ENCODE peak calls at places on chromosomes 3 and 15, in five cellular contexts. One of them, this sample, is unnamed.

GRCh38 chr3:58490860-58491501 is 915 bp upstream of the KCTD6 start:
- DNase-seq in GM10248: no peak
- DNase-seq in CD8-positive, alpha-beta T cell: no peak
- DNase-seq in thoracic aorta: no peak
- DNase-seq in upper lobe of right lung: peak; percentile 71
- DNase-seq in this sample: no peak

GRCh38 chr15:67025719-67026118 is 39.7 kb upstream of the SMAD3 start:
- DNase-seq in GM10248: no peak
- DNase-seq in CD8-positive, alpha-beta T cell: no peak
- DNase-seq in thoracic aorta: no peak
- DNase-seq in upper lobe of right lung: no peak
- DNase-seq in this sample: peak; percentile 52

GRCh38 chr3:111688190-111688800 is 93.1 kb upstream of the ZBED2 start:
- DNase-seq in GM10248: no peak
- DNase-seq in CD8-positive, alpha-beta T cell: no peak
- DNase-seq in thoracic aorta: no peak
- DNase-seq in upper lobe of right lung: no peak
- DNase-seq in this sample: no peak

GRCh38 chr15:59738676-59739075 is 49.6 kb upstream of the BNIP2 start:
- DNase-seq in GM10248: no peak
- DNase-seq in CD8-positive, alpha-beta T cell: no peak
- DNase-seq in thoracic aorta: no peak
- DNase-seq in upper lobe of right lung: no peak
- DNase-seq in this sample: no peak

GRCh38 chr15:31266712-31267111 is 59.9 kb upstream of the KLF13 start:
- DNase-seq in GM10248: no peak
- DNase-seq in CD8-positive, alpha-beta T cell: no peak
- DNase-seq in thoracic aorta: no peak
- DNase-seq in upper lobe of right lung: no peak
- DNase-seq in this sample: no peak

GRCh38 chr15:42145546-42146455 is 10.6 kb downstream of the PLA2G4F start:
- DNase-seq in GM10248: no peak
- DNase-seq in CD8-positive, alpha-beta T cell: no peak
- DNase-seq in thoracic aorta: no peak
- DNase-seq in upper lobe of right lung: peak; percentile 65
- DNase-seq in this sample: no peak

GRCh38 chr3:48661501-48662139 is 1.1 kb downstream of the CELSR3 start:
- DNase-seq in GM10248: peak; percentile 85
- DNase-seq in CD8-positive, alpha-beta T cell: peak; percentile 53
- DNase-seq in thoracic aorta: no peak
- DNase-seq in upper lobe of right lung: peak; percentile 83
- DNase-seq in this sample: peak; percentile 9

GRCh38 chr3:40387001-40387894 is at the start of gene ENTPD3:
- DNase-seq in GM10248: peak; percentile 29
- DNase-seq in CD8-positive, alpha-beta T cell: no peak
- DNase-seq in thoracic aorta: no peak
- DNase-seq in upper lobe of right lung: peak; percentile 87
- DNase-seq in this sample: no peak

GRCh38 chr3:117184574-117184973 is 475.0 kb downstream of the TUSC7 start:
- DNase-seq in GM10248: no peak
- DNase-seq in CD8-positive, alpha-beta T cell: no peak
- DNase-seq in thoracic aorta: no peak
- DNase-seq in upper lobe of right lung: no peak
- DNase-seq in this sample: peak; percentile 49

GRCh38 chr15:64895285-64896065 is 16.2 kb upstream of the ANKDD1A start:
- DNase-seq in GM10248: peak; percentile 67
- DNase-seq in CD8-positive, alpha-beta T cell: no peak
- DNase-seq in thoracic aorta: no peak
- DNase-seq in upper lobe of right lung: no peak
- DNase-seq in this sample: peak; percentile 25

GRCh38 chr15:70853270-70853854 is 595 bp downstream of the LARP6 start:
- DNase-seq in GM10248: no peak
- DNase-seq in CD8-positive, alpha-beta T cell: no peak
- DNase-seq in thoracic aorta: no peak
- DNase-seq in upper lobe of right lung: no peak
- DNase-seq in this sample: peak; percentile 51

GRCh38 chr3:137263982-137264777 is 306.4 kb downstream of the IL20RB start:
- DNase-seq in GM10248: no peak
- DNase-seq in CD8-positive, alpha-beta T cell: no peak
- DNase-seq in thoracic aorta: no peak
- DNase-seq in upper lobe of right lung: no peak
- DNase-seq in this sample: no peak

GRCh38 chr15:53976844-53977392 is 1.3 kb upstream of the UNC13C start:
- DNase-seq in GM10248: no peak
- DNase-seq in CD8-positive, alpha-beta T cell: no peak
- DNase-seq in thoracic aorta: no peak
- DNase-seq in upper lobe of right lung: no peak
- DNase-seq in this sample: no peak

GRCh38 chr3:123344941-123345594 is 103.8 kb downstream of the ADCY5 start:
- DNase-seq in GM10248: no peak
- DNase-seq in CD8-positive, alpha-beta T cell: no peak
- DNase-seq in thoracic aorta: no peak
- DNase-seq in upper lobe of right lung: peak; percentile 40
- DNase-seq in this sample: no peak

GRCh38 chr3:43032646-43033628 is 53.8 kb downstream of the GASK1A start:
- DNase-seq in GM10248: no peak
- DNase-seq in CD8-positive, alpha-beta T cell: no peak
- DNase-seq in thoracic aorta: no peak
- DNase-seq in upper lobe of right lung: no peak
- DNase-seq in this sample: no peak

DNA sequence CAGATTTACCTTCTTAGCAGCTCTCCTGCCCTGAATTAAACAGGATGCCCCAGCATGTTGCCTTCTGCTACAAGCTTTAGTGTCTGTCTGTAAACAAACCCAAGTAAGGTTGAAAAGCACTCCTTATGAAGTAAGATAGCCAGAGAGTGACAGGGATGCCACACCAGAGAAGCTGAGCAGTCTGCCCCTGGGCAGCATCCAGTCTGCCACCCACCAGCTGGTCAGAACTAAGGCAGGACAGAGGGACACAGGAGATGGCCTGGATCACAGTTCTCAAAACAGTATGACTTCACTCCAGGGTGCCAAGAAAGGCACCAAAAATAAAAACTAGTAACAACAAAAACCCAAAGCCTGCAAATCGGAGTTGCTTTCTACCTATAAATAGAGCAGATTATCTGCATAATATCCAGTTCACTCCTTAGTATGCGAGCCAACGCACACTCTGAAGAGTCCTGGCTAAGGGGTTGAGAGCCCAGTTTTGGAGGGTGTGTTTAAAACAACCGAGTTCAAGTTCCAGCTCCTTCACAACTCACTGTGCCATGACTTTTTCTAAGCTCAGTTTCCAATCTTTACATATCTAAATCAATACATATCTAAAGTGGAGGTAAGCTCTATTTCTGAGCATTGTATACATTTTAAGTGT is 198.9 kb downstream of the KCNMB2 start:
- DNase-seq in GM10248: no peak
- DNase-seq in CD8-positive, alpha-beta T cell: no peak
- DNase-seq in thoracic aorta: no peak
- DNase-seq in upper lobe of right lung: no peak
- DNase-seq in this sample: no peak
- TF ChIP-seq CTCF in GM10248: no peak
- TF ChIP-seq CTCF in CD8-positive, alpha-beta T cell: no peak
- TF ChIP-seq CTCF in thoracic aorta: no peak
- TF ChIP-seq CTCF in upper lobe of right lung: no peak
- TF ChIP-seq CTCF in this sample: no peak

GRCh38 chr15:85356276-85356675 is 24.1 kb upstream of the AKAP13 start:
- DNase-seq in GM10248: no peak
- DNase-seq in CD8-positive, alpha-beta T cell: no peak
- DNase-seq in thoracic aorta: no peak
- DNase-seq in upper lobe of right lung: no peak
- DNase-seq in this sample: no peak
- TF ChIP-seq CTCF in GM10248: no peak
- TF ChIP-seq CTCF in CD8-positive, alpha-beta T cell: no peak
- TF ChIP-seq CTCF in thoracic aorta: no peak
- TF ChIP-seq CTCF in upper lobe of right lung: no peak
- TF ChIP-seq CTCF in this sample: no peak

DNA sequence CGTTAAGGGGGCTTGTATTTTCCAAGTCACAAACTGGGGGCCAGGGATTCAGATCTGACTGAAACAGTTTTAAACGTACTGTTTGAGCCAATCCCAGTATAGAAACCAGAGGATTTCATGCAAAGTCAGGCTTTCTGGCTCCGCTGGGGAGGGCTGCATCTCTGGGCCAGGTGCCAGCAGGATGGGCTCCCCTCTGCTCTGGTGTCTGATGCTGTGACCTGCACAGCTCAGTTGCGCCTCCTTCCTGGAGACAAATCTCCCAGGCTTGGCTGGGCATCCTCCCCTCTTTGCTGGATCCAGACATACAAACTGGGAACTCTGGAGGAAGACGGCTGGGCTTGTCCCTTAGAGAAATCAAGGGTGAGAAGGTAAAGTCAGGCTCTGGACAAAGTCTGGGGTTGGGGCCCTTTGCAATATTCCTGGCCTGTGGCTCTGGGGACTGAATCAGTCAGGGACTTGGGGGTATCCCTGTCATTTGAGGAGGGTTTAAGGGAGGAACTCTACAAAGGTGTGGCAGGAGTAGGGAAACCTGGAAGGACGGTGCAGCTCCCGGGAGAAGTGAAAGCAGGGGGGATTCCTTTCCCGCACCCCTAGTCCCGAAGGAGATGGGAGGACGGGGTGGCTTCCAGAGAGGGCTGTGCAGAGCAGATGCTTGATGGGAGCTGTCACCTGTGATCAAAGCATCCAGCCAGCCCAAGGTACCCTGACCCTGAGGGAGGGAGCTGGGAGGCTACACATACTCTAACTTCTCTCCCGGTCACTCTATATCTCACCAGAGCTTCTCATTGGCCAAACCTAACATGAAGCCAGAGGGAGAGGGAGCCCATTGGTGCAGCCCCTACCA is 114.8 kb upstream of the ATP2B2 start:
- DNase-seq in GM10248: no peak
- DNase-seq in CD8-positive, alpha-beta T cell: no peak
- DNase-seq in thoracic aorta: no peak
- DNase-seq in upper lobe of right lung: peak; percentile 33
- DNase-seq in this sample: no peak
- TF ChIP-seq CTCF in GM10248: no peak
- TF ChIP-seq CTCF in CD8-positive, alpha-beta T cell: no peak
- TF ChIP-seq CTCF in thoracic aorta: no peak
- TF ChIP-seq CTCF in upper lobe of right lung: no peak
- TF ChIP-seq CTCF in this sample: no peak

GRCh38 chr15:63461230-63461629 is 43.2 kb upstream of the USP3 start:
- DNase-seq in GM10248: no peak
- DNase-seq in CD8-positive, alpha-beta T cell: no peak
- DNase-seq in thoracic aorta: no peak
- DNase-seq in upper lobe of right lung: no peak
- DNase-seq in this sample: no peak
- TF ChIP-seq CTCF in GM10248: no peak
- TF ChIP-seq CTCF in CD8-positive, alpha-beta T cell: no peak
- TF ChIP-seq CTCF in thoracic aorta: no peak
- TF ChIP-seq CTCF in upper lobe of right lung: no peak
- TF ChIP-seq CTCF in this sample: no peak

GRCh38 chr3:62233065-62233464 is 140.3 kb downstream of the FEZF2 start:
- DNase-seq in GM10248: no peak
- DNase-seq in CD8-positive, alpha-beta T cell: no peak
- DNase-seq in thoracic aorta: no peak
- DNase-seq in upper lobe of right lung: no peak
- DNase-seq in this sample: no peak
- TF ChIP-seq CTCF in GM10248: no peak
- TF ChIP-seq CTCF in CD8-positive, alpha-beta T cell: no peak
- TF ChIP-seq CTCF in thoracic aorta: no peak
- TF ChIP-seq CTCF in upper lobe of right lung: no peak
- TF ChIP-seq CTCF in this sample: no peak

This sample was measured in HFFc6.